ENCODE peak calls at places on chromosomes 13 and 19, in eight cellular contexts. One of them, this sample, is unnamed.

GRCh38 chr19:20287070-20287469 is 120.1 kb downstream of the ZNF486 start:
- DNase-seq in posterior vena cava: no peak
- DNase-seq in AG09319: no peak
- DNase-seq in kidney: no peak
- DNase-seq in colonic mucosa: no peak
- DNase-seq in GM06990: no peak
- DNase-seq in T-helper 17 cell: no peak
- DNase-seq in iris pigment epithelial cell: no peak
- DNase-seq in this sample: no peak

GRCh38 chr13:51645154-51645650 is 60.9 kb downstream of the WDFY2 start:
- DNase-seq in posterior vena cava: no peak
- DNase-seq in AG09319: peak
- DNase-seq in kidney: no peak
- DNase-seq in colonic mucosa: no peak
- DNase-seq in GM06990: peak
- DNase-seq in T-helper 17 cell: no peak
- DNase-seq in iris pigment epithelial cell: peak
- DNase-seq in this sample: no peak

GRCh38 chr13:54852831-54853230 is 1824.2 kb downstream of the OLFM4 start:
- DNase-seq in posterior vena cava: no peak
- DNase-seq in AG09319: no peak
- DNase-seq in kidney: no peak
- DNase-seq in colonic mucosa: no peak
- DNase-seq in GM06990: no peak
- DNase-seq in T-helper 17 cell: no peak
- DNase-seq in iris pigment epithelial cell: no peak
- DNase-seq in this sample: no peak

GRCh38 chr13:99374994-99375805 is 68.0 kb upstream of the GPR183 start:
- DNase-seq in posterior vena cava: peak
- DNase-seq in AG09319: no peak
- DNase-seq in kidney: peak
- DNase-seq in colonic mucosa: peak
- DNase-seq in GM06990: peak
- DNase-seq in T-helper 17 cell: no peak
- DNase-seq in iris pigment epithelial cell: no peak
- DNase-seq in this sample: no peak

GRCh38 chr13:112690242-112690943 is 555 bp downstream of the ATP11A start:
- DNase-seq in posterior vena cava: peak
- DNase-seq in AG09319: no peak
- DNase-seq in kidney: peak
- DNase-seq in colonic mucosa: peak
- DNase-seq in GM06990: no peak
- DNase-seq in T-helper 17 cell: no peak
- DNase-seq in iris pigment epithelial cell: peak
- DNase-seq in this sample: peak

GRCh38 chr19:24004166-24004565 is 82.8 kb upstream of the ZNF254 start:
- DNase-seq in posterior vena cava: no peak
- DNase-seq in AG09319: no peak
- DNase-seq in kidney: no peak
- DNase-seq in colonic mucosa: no peak
- DNase-seq in GM06990: no peak
- DNase-seq in T-helper 17 cell: no peak
- DNase-seq in iris pigment epithelial cell: no peak
- DNase-seq in this sample: no peak

GRCh38 chr13:57629821-57630235 is 1.7 kb upstream of the PCDH17 start:
- DNase-seq in posterior vena cava: peak
- DNase-seq in AG09319: peak
- DNase-seq in kidney: peak
- DNase-seq in colonic mucosa: peak
- DNase-seq in GM06990: peak
- DNase-seq in T-helper 17 cell: peak
- DNase-seq in iris pigment epithelial cell: peak
- DNase-seq in this sample: peak

GRCh38 chr19:18833141-18833476 is 1.4 kb downstream of the UPF1 start:
- DNase-seq in posterior vena cava: no peak
- DNase-seq in AG09319: no peak
- DNase-seq in kidney: no peak
- DNase-seq in colonic mucosa: no peak
- DNase-seq in GM06990: no peak
- DNase-seq in T-helper 17 cell: no peak
- DNase-seq in iris pigment epithelial cell: no peak
- DNase-seq in this sample: no peak

GRCh38 chr19:58558066-58558622 is at the start of gene UBE2M:
- DNase-seq in posterior vena cava: peak
- DNase-seq in AG09319: no peak
- DNase-seq in kidney: peak
- DNase-seq in colonic mucosa: peak
- DNase-seq in GM06990: no peak
- DNase-seq in T-helper 17 cell: peak
- DNase-seq in iris pigment epithelial cell: peak
- DNase-seq in this sample: peak